ENCODE peak calls at places on chromosome 9, in seven cellular contexts. W is endothelial cell of umbilical vein, A is neural progenitor cell, Q is SK-N-SH, H is Karpas-422, B is HCT116, F is mesendoderm. M is an unnamed sample.

GRCh38 chr9:122923947-122924346 is 7.4 kb downstream of the ZBTB26 start:
- DNase-seq in W (peak; percentile 77), A (no peak), Q (no peak), H (peak; percentile 49), B (no peak), F (no peak), M (no peak)

GRCh38 chr9:123081824-123082223 is 48.4 kb downstream of the GPR21 start:
- DNase-seq in W (peak; percentile 76), A (peak; percentile 54), Q (peak; percentile 25), H (peak; percentile 87), B (peak; percentile 22), F (peak; percentile 69), M (peak; percentile 43)

GRCh38 chr9:110971705-110972104 is 66.6 kb downstream of the LPAR1 start:
- DNase-seq in W (no peak), A (no peak), Q (no peak), H (no peak), B (no peak), F (no peak), M (no peak)

GRCh38 chr9:120689860-120690259 is 24.4 kb downstream of the MEGF9 start:
- DNase-seq in W (peak; percentile 74), A (peak; percentile 46), Q (no peak), H (no peak), B (no peak), F (no peak), M (peak; percentile 6)

GRCh38 chr9:104286187-104286586 is 192.1 kb downstream of the SMC2 start:
- DNase-seq in W (no peak), A (no peak), Q (no peak), H (no peak), B (no peak), F (no peak), M (no peak)

GRCh38 chr9:92481029-92481633 is 1.2 kb downstream of the ASPN start:
- DNase-seq in W (no peak), A (no peak), Q (no peak), H (no peak), B (no peak), F (peak; percentile 22), M (peak; percentile 65)

GRCh38 chr9:131270171-131271015 is 5.9 kb downstream of the FAM78A start:
- DNase-seq in W (peak; percentile 73), A (no peak), Q (no peak), H (peak; percentile 73), B (no peak), F (no peak), M (no peak)

GRCh38 chr9:27053369-27054057 is 48.0 kb upstream of the LRRC19 start:
- DNase-seq in W (peak; percentile 98), A (no peak), Q (no peak), H (no peak), B (no peak), F (no peak), M (peak; percentile 34)

GRCh38 chr9:112624711-112625707 is 92.9 kb downstream of the INIP start:
- DNase-seq in W (no peak), A (no peak), Q (no peak), H (no peak), B (no peak), F (no peak), M (no peak)

GRCh38 chr9:94135222-94135621 is 51.0 kb downstream of the PTPDC1 start:
- DNase-seq in W (peak; percentile 25), A (no peak), Q (no peak), H (no peak), B (no peak), F (no peak), M (peak; percentile 90)

GRCh38 chr9:109401169-109401989 is 80.5 kb upstream of the EPB41L4B start:
- DNase-seq in W (peak; percentile 36), A (peak; percentile 89), Q (peak; percentile 68), H (peak; percentile 81), B (peak; percentile 49), F (peak; percentile 89), M (peak; percentile 60)

GRCh38 chr9:120481248-120481647 is 98.7 kb downstream of the CDK5RAP2 start:
- DNase-seq in W (peak; percentile 4), A (no peak), Q (no peak), H (no peak), B (no peak), F (no peak), M (peak; percentile 6)

GRCh38 chr9:135960328-135961276 is 571 bp downstream of the UBAC1 start:
- DNase-seq in W (peak; percentile 29), A (peak; percentile 75), Q (peak; percentile 80), H (peak; percentile 52), B (no peak), F (no peak), M (no peak)

GRCh38 chr9:36341936-36342577 is 58.0 kb downstream of the RNF38 start:
- DNase-seq in W (no peak), A (no peak), Q (no peak), H (no peak), B (no peak), F (no peak), M (peak; percentile 20)

GRCh38 chr9:111301195-111301594 is 28.8 kb downstream of the OR2K2 start:
- DNase-seq in W (no peak), A (no peak), Q (no peak), H (no peak), B (no peak), F (no peak), M (peak; percentile 70)

GRCh38 chr9:110141118-110141797 is 66.7 kb downstream of the C9orf152 start:
- DNase-seq in W (peak; percentile 81), A (no peak), Q (no peak), H (no peak), B (no peak), F (no peak), M (peak; percentile 90)

GRCh38 chr9:134733480-134734232 is 92.1 kb downstream of the COL5A1 start:
- DNase-seq in W (no peak), A (no peak), Q (peak; percentile 51), H (no peak), B (no peak), F (no peak), M (no peak)
- H3K4me2 ChIP-seq in W (no peak overlapping the region), A (no peak overlapping the region), Q (peak overlapping the region; percentile 6), H (no peak overlapping the region), B (no peak overlapping the region), F (no peak overlapping the region), M (no peak overlapping the region)

GRCh38 chr9:95407524-95407923 is 90.0 kb upstream of the FANCC start:
- DNase-seq in W (no peak), A (no peak), Q (no peak), H (no peak), B (no peak), F (no peak), M (no peak)

GRCh38 chr9:95406114-95406513 is 88.6 kb upstream of the FANCC start:
- DNase-seq in W (no peak), A (no peak), Q (no peak), H (no peak), B (no peak), F (no peak), M (peak; percentile 90)

GRCh38 chr9:95413793-95414192 is 96.3 kb upstream of the FANCC start:
- DNase-seq in W (no peak), A (no peak), Q (no peak), H (no peak), B (no peak), F (no peak), M (no peak)

GRCh38 chr9:95411211-95411892 is 93.8 kb upstream of the FANCC start:
- DNase-seq in W (no peak), A (no peak), Q (no peak), H (no peak), B (no peak), F (no peak), M (no peak)

DNA sequence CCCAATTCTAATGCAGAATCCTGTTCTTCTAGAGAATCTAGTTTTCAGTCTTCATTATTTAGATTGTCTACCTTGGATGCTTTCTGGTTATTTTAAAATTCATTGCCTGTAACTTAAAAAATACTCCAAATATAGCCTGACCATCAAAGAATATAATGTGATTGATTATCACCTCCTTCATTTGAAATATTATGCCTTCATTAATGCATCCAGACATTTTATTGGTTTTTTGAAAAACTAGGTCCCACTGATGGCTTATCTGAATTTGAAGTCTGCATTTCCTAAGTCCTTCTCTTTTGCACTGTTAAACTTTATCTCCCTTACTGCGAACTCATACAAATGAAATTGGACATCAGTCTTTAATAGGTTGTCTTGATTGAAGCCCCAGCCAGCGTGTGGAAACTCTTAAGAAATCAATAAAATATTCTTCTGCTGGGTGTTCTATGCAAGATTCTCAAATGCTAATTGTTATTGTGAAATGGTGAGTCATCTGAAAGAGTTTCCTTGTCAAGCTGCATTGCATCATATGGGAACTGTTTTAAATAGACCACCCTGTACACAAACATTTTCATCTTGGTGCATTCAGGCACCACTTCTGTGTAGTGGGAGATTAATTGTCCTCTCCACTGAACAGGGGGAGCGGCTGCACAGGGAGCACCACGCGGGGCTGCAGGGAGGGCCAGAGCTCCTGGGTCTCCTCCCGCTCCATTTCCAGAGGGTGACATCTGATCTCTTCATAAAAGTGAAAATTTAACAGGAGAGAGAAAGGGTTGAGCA is 92.3 kb upstream of the FANCC start:
- DNase-seq in W (peak; percentile 36), A (no peak), Q (no peak), H (no peak), B (peak; percentile 23), F (peak; percentile 42), M (peak; percentile 96)
- H3K9ac ChIP-seq in W (no peak overlapping the region), A (no peak overlapping the region), Q (no peak overlapping the region), H (no peak overlapping the region), B (no peak overlapping the region), F (no peak overlapping the region), M (no peak overlapping the region)

GRCh38 chr9:124698265-124698664 is 72.8 kb downstream of the NR6A1 start:
- DNase-seq in W (no peak), A (peak; percentile 57), Q (peak; percentile 6), H (no peak), B (no peak), F (peak; percentile 47), M (peak; percentile 11)
- H3K4me2 ChIP-seq in W (no peak overlapping the region), A (peak overlapping the region; percentile 2), Q (peak overlapping the region; percentile 66), H (no peak overlapping the region), B (no peak overlapping the region), F (no peak overlapping the region), M (no peak overlapping the region)

DNA sequence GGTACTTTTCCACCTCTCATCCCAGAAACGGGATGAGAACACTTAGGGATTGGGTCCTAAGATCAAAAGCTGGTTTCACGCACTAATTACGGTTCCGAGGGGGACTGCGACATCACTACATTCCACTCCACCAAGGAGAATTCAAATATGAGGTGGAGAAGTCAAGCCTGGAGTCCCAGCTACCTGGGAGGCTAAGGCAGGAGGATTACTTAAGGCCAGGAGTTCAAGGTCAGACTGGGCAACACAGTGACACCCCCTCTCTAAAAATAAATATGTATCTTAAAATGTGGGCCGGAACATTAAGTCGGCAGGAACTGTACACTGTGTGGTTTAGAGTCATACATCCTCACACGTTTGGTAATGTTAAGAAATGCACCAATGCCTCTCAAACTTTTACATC is 1.6 kb downstream of the GOLGA2 start:
- DNase-seq in W (no peak), A (no peak), Q (no peak), H (no peak), B (no peak), F (no peak), M (no peak)
- H3K9ac ChIP-seq in W (no peak overlapping the region), A (no peak overlapping the region), Q (peak overlapping the region; percentile 98), H (peak overlapping the region; percentile 97), B (no peak overlapping the region), F (no peak overlapping the region), M (no peak overlapping the region)

GRCh38 chr9:137194909-137195308 is 5.6 kb downstream of the TPRN start:
- DNase-seq in W (no peak), A (no peak), Q (no peak), H (no peak), B (no peak), F (no peak), M (no peak)
- H3K4me2 ChIP-seq in W (no peak overlapping the region), A (no peak overlapping the region), Q (no peak overlapping the region), H (no peak overlapping the region), B (peak overlapping the region; percentile 37), F (no peak overlapping the region), M (no peak overlapping the region)

M was measured in fibroblast of lung.